ENCODE peak calls at places on chromosomes 7 and 10, in nine cellular contexts. B, G, P, H, Y, K, A, O and E are unnamed samples.

GRCh38 chr7:123727071-123727837 is 21.5 kb downstream of the WASL start:
- DNase-seq in A (no peak), K (no peak), B (peak; percentile 54), Y (peak; percentile 32), G (no peak), P (no peak), O (no peak), H (no peak), E (peak; percentile 94)

GRCh38 chr10:64976150-64976549 is 1454.9 kb downstream of the REEP3 start:
- DNase-seq in O (no peak), G (no peak), A (no peak), Y (no peak), H (no peak), P (no peak), K (no peak), B (no peak), E (no peak)

GRCh38 chr10:5449823-5450222 is 37.5 kb downstream of the NET1 start:
- DNase-seq in B (peak; percentile 52), Y (no peak), K (no peak), A (no peak), O (no peak), H (no peak), P (no peak), G (peak; percentile 43), E (no peak)

GRCh38 chr7:72538856-72539255 is 126.7 kb upstream of the CALN1 start:
- DNase-seq in G (no peak), B (no peak), P (no peak), H (peak; percentile 28), O (no peak), A (no peak), Y (no peak), K (no peak), E (no peak)

GRCh38 chr7:47792521-47793121 is 155.6 kb downstream of the PKD1L1 start:
- DNase-seq in P (no peak), B (no peak), K (no peak), G (no peak), A (no peak), H (no peak), Y (no peak), O (no peak), E (no peak)

GRCh38 chr10:132632091-132632561 is 94.5 kb downstream of the INPP5A start:
- DNase-seq in B (no peak), G (no peak), H (no peak), O (no peak), K (no peak), P (peak; percentile 91), A (no peak), Y (no peak), E (no peak)

GRCh38 chr7:108525327-108525984 is 479 bp downstream of the PNPLA8 start:
- DNase-seq in H (peak; percentile 87), A (no peak), K (no peak), G (no peak), B (peak; percentile 67), P (peak; percentile 93), Y (peak; percentile 45), O (peak; percentile 84), E (peak; percentile 49)

GRCh38 chr7:23594879-23595604 is 2.1 kb upstream of the CCDC126 start:
- DNase-seq in G (peak; percentile 73), H (no peak), A (no peak), P (no peak), O (no peak), B (no peak), K (no peak), Y (peak; percentile 31), E (no peak)

GRCh38 chr10:96407560-96408069 is 48.8 kb upstream of the OPALIN start:
- DNase-seq in O (no peak), A (no peak), B (no peak), G (no peak), P (no peak), K (no peak), H (no peak), Y (no peak), E (no peak)

GRCh38 chr7:120654241-120654640 is 203.7 kb downstream of the TSPAN12 start:
- DNase-seq in P (no peak), Y (no peak), K (no peak), B (no peak), A (no peak), O (no peak), G (no peak), H (no peak), E (no peak)

GRCh38 chr7:158809596-158809995 is 19.7 kb downstream of the ESYT2 start:
- DNase-seq in P (no peak), O (no peak), Y (no peak), K (no peak), H (no peak), A (no peak), B (no peak), G (peak; percentile 44), E (no peak)

GRCh38 chr10:61747341-61747740 is 84.6 kb downstream of the CABCOCO1 start:
- DNase-seq in B (no peak), A (no peak), P (no peak), K (no peak), O (no peak), G (no peak), Y (no peak), H (no peak), E (no peak)

GRCh38 chr10:61749271-61749670 is 86.5 kb downstream of the CABCOCO1 start:
- DNase-seq in A (no peak), H (no peak), P (no peak), K (no peak), O (no peak), G (no peak), Y (no peak), B (no peak), E (no peak)

GRCh38 chr10:61742812-61743211 is 80.1 kb downstream of the CABCOCO1 start:
- DNase-seq in A (no peak), K (no peak), B (no peak), P (no peak), H (no peak), O (no peak), G (no peak), Y (no peak), E (no peak)

GRCh38 chr10:61744469-61744868 is 81.7 kb downstream of the CABCOCO1 start:
- DNase-seq in O (no peak), A (no peak), K (no peak), H (no peak), G (peak; percentile 2), B (no peak), P (no peak), Y (no peak), E (no peak)
- TF ChIP-seq CTCF in O (no peak), A (no peak), K (no peak), H (peak; percentile 31), G (peak; percentile 27), B (peak; percentile 17), P (no peak), Y (peak; percentile 30), E (no peak)

GRCh38 chr10:13848530-13849425 is 262.0 kb downstream of the PRPF18 start:
- DNase-seq in A (no peak), B (no peak), P (no peak), H (peak; percentile 69), Y (no peak), O (no peak), G (no peak), K (no peak), E (no peak)

GRCh38 chr10:13842119-13842518 is 255.4 kb downstream of the PRPF18 start:
- DNase-seq in Y (no peak), A (no peak), K (no peak), G (no peak), H (no peak), P (no peak), B (no peak), O (no peak), E (no peak)

GRCh38 chr10:13847201-13847631 is 260.5 kb downstream of the PRPF18 start:
- DNase-seq in G (no peak), Y (no peak), H (peak; percentile 56), B (no peak), O (no peak), A (no peak), K (no peak), P (no peak), E (no peak)

GRCh38 chr10:13844651-13845050 is 257.9 kb downstream of the PRPF18 start:
- DNase-seq in P (no peak), Y (no peak), B (no peak), K (no peak), H (no peak), A (no peak), G (no peak), O (no peak), E (no peak)

DNA sequence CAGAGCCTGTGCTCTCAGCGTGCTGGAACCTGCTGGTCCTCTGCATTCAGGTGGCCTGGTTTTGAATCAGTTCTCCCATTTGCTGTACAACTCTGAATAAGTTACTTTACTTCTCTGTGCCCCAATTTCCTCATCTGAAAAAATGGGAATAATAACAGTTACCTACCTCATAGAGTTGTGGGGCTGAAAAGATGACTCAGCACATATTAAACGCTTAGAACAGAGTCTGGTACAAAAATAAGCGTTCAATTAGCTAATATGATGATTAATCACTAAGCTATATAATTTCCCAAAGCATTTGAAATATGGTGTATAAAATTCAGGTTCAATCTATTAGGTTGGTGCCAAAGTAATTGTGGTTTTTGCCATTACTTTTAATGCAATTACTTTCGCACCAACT is 259.1 kb downstream of the PRPF18 start:
- DNase-seq in P (no peak), K (no peak), G (no peak), O (no peak), H (no peak), Y (no peak), B (no peak), A (no peak), E (no peak)
- H3K4me3 ChIP-seq in P (no peak overlapping the region), K (no peak overlapping the region), G (no peak overlapping the region), O (no peak overlapping the region), H (no peak overlapping the region), Y (no peak overlapping the region), B (no peak overlapping the region), A (no peak overlapping the region), E (no peak overlapping the region)

GRCh38 chr7:130221746-130222145 is 14.1 kb downstream of the SSMEM1 start:
- DNase-seq in A (no peak), Y (no peak), H (no peak), K (no peak), O (no peak), P (no peak), B (no peak), G (no peak), E (no peak)
- TF ChIP-seq CTCF in A (no peak), Y (no peak), H (no peak), K (no peak), O (no peak), P (no peak), B (no peak), G (no peak), E (no peak)

GRCh38 chr7:151351027-151351426 is 9.4 kb downstream of the NUB1 start:
- DNase-seq in K (no peak), A (no peak), P (no peak), H (peak; percentile 48), O (no peak), Y (no peak), B (no peak), G (peak; percentile 33), E (no peak)

GRCh38 chr7:151348970-151349369 is 7.4 kb downstream of the NUB1 start:
- DNase-seq in B (no peak), A (no peak), Y (no peak), H (no peak), G (no peak), O (no peak), K (no peak), P (no peak), E (no peak)

GRCh38 chr7:151347200-151347599 is 5.6 kb downstream of the NUB1 start:
- DNase-seq in B (no peak), K (no peak), Y (no peak), A (no peak), O (no peak), H (no peak), P (no peak), G (no peak), E (no peak)

GRCh38 chr7:151351967-151352366 is 10.4 kb downstream of the NUB1 start:
- DNase-seq in A (no peak), B (no peak), Y (no peak), K (no peak), H (no peak), G (peak; percentile 63), O (no peak), P (no peak), E (no peak)

GRCh38 chr7:151349507-151349853 is 7.9 kb downstream of the NUB1 start:
- DNase-seq in H (no peak), G (no peak), Y (no peak), P (no peak), A (no peak), K (no peak), B (no peak), O (no peak), E (no peak)
- H3K4me3 ChIP-seq in H (no peak overlapping the region), G (peak overlapping the region; percentile 38), Y (peak overlapping the region; percentile 19), P (no peak overlapping the region), A (peak overlapping the region; percentile 36), K (no peak overlapping the region), B (no peak overlapping the region), O (no peak overlapping the region), E (no peak overlapping the region)